ENCODE peak calls at places on chromosomes 6 and 20, in eight cellular contexts. C is ovary, T is MM.1S, S is kidney, E is ascending aorta, W is A549, Y is left ventricle myocardium inferior, X is pancreas. J is an unnamed sample. For H3K4me1, the result is how much of the 10 kb centered on the place peaks cover.

GRCh38 chr6:137792160-137793033 is 74.7 kb upstream of the TNFAIP3 start:
- DNase-seq in C (no peak), X (no peak), S (no peak), T (no peak), Y (no peak), E (no peak), W (no peak), J (no peak)

GRCh38 chr6:154232013-154232920 is 124.3 kb downstream of the IPCEF1 start:
- DNase-seq in C (no peak), S (no peak), E (no peak), W (no peak), X (no peak), T (no peak), Y (no peak), J (no peak)

GRCh38 chr6:74534485-74535211 is 671.2 kb downstream of the COL12A1 start:
- DNase-seq in S (no peak), W (peak), X (peak), Y (no peak), C (no peak), T (no peak), E (no peak), J (no peak)

GRCh38 chr6:13808806-13809205 is 5.6 kb downstream of the MCUR1 start:
- DNase-seq in W (no peak), X (no peak), E (no peak), C (no peak), S (no peak), Y (no peak), T (no peak), J (no peak)

GRCh38 chr6:156776841-156777576 is at the start of gene ARID1B:
- DNase-seq in X (peak), E (no peak), Y (peak), S (peak), T (peak), C (peak), W (peak), J (peak)

GRCh38 chr20:62739581-62740285 is 31.1 kb downstream of the NTSR1 start:
- DNase-seq in C (no peak), E (no peak), T (no peak), Y (peak), S (peak), X (no peak), W (no peak), J (no peak)

GRCh38 chr6:158593670-158594069 is 33.8 kb downstream of the TMEM181 start:
- DNase-seq in T (no peak), W (no peak), E (no peak), Y (no peak), C (no peak), X (no peak), S (no peak), J (no peak)

GRCh38 chr6:900716-901605 is 208.0 kb upstream of the EXOC2 start:
- DNase-seq in W (no peak), C (no peak), Y (no peak), E (no peak), S (no peak), X (peak), T (no peak), J (no peak)

GRCh38 chr6:97689078-97689754 is 406.2 kb upstream of the MMS22L start:
- DNase-seq in W (no peak), S (no peak), Y (no peak), C (no peak), E (no peak), X (no peak), T (no peak), J (no peak)

GRCh38 chr6:78500299-78501089 is 366.9 kb upstream of the IRAK1BP1 start:
- DNase-seq in S (no peak), T (no peak), W (no peak), E (no peak), X (no peak), Y (no peak), C (no peak), J (no peak)

GRCh38 chr6:116005508-116005855 is 55.2 kb downstream of the FRK start:
- DNase-seq in T (no peak), X (no peak), W (no peak), Y (no peak), S (no peak), C (no peak), E (no peak), J (no peak)

GRCh38 chr6:121765060-121765459 is 329.6 kb downstream of the GJA1 start:
- DNase-seq in T (no peak), X (no peak), W (no peak), E (no peak), S (no peak), C (no peak), Y (no peak), J (no peak)

GRCh38 chr6:42704251-42704936 is 18.0 kb downstream of the PRPH2 start:
- DNase-seq in W (no peak), E (no peak), T (no peak), C (peak), X (peak), S (peak), Y (no peak), J (no peak)

GRCh38 chr20:24493661-24494459 is 24.4 kb downstream of the SYNDIG1 start:
- DNase-seq in S (no peak), Y (no peak), W (no peak), C (no peak), E (no peak), T (no peak), X (no peak), J (no peak)

GRCh38 chr20:51862796-51863195 is 60.5 kb upstream of the SALL4 start:
- DNase-seq in X (no peak), T (no peak), C (no peak), E (no peak), Y (no peak), W (no peak), S (no peak), J (no peak)

GRCh38 chr6:38137609-38138008 is 318.1 kb downstream of the ZFAND3 start:
- DNase-seq in S (no peak), W (no peak), Y (no peak), C (no peak), E (no peak), T (no peak), X (no peak), J (no peak)

GRCh38 chr20:34891166-34892062 is 15.0 kb downstream of the ACSS2 start:
- DNase-seq in C (no peak), E (no peak), X (no peak), W (no peak), S (no peak), T (no peak), Y (no peak), J (no peak)

GRCh38 chr6:154080434-154081189 is 41.6 kb downstream of the OPRM1 start:
- DNase-seq in W (no peak), S (no peak), Y (no peak), E (no peak), T (no peak), C (no peak), X (no peak), J (no peak)

GRCh38 chr6:130615816-130616215 is 211.4 kb upstream of the SMLR1 start:
- DNase-seq in Y (no peak), S (no peak), W (no peak), T (no peak), C (no peak), X (no peak), E (no peak), J (no peak)

GRCh38 chr6:156916108-156916801 is 139.1 kb downstream of the ARID1B start:
- DNase-seq in T (peak), W (no peak), Y (no peak), S (no peak), C (no peak), E (no peak), X (no peak), J (no peak)

GRCh38 chr6:33278392-33278741 is 1.4 kb downstream of the B3GALT4 start:
- DNase-seq in E (no peak), X (no peak), W (no peak), T (no peak), S (no peak), C (no peak), Y (no peak), J (no peak)
- H3K4me1 ChIP-seq in E (under half), X (under half), W (under half), T (under half), S (under half), C (under half), Y (half or more), J (under half)

DNA sequence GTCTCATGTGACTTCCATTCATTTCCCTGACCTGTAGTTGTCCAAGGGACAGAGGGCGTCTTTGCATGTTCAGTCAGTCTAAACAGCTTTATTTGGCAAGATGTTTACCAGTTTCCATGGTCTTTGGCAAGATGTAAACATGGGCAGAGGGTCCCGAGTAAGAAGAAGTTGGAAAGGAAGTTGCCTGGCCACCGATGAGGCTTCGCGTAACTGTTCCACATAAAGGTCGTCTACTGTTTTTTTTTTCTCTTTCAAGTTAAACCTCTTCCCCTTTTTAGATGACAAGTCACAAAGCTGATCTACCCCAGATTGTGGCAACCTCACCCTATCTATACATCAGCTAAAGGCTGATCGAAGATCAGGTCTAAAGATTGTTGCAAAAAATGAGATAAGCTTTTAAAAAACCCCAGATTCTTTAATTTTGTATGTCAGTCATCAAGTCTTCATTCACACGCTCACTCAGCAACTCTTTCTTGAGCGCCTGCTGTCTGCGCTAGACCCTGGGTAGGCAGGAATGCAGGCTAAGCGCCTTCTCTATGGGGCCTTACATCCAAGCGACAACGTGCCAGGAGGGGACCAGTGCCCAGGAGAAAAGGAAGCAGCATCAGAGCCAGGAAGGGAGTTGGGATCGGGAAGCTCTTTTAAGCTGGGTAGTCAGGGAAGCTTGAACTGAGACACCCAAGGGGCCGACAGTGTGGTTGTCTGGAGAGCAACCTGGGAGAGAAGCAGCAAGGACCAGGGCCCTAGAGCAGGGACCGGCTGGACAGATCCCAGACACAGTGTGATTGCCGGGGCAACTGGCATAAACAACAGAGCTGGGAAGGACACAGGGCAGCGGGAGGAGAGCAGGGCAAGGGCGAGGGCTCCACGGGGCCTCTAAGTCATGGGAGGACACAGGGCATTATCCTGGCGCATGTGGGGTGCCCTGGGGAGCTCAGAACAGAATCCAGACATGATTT is 31.5 kb upstream of the CCR6 start:
- DNase-seq in W (no peak), E (no peak), Y (no peak), S (no peak), T (no peak), X (no peak), C (no peak), J (no peak)
- H3K4me1 ChIP-seq in W (under half), E (under half), Y (under half), S (under half), T (under half), X (under half), C (under half), J (under half)

GRCh38 chr6:112221561-112221960 is 32.8 kb downstream of the LAMA4 start:
- DNase-seq in Y (no peak), C (no peak), X (no peak), E (no peak), S (no peak), T (no peak), W (no peak), J (no peak)
- H3K4me1 ChIP-seq in Y (half or more), C (under half), X (under half), E (under half), S (under half), T (under half), W (under half), J (under half)

GRCh38 chr6:8237668-8238067 is 135.3 kb upstream of the EEF1E1 start:
- DNase-seq in S (no peak), T (no peak), C (no peak), W (no peak), Y (no peak), E (no peak), X (no peak), J (no peak)

GRCh38 chr6:8234316-8234715 is 132.0 kb upstream of the EEF1E1 start:
- DNase-seq in E (no peak), T (no peak), X (no peak), S (no peak), Y (no peak), W (no peak), C (no peak), J (no peak)

GRCh38 chr6:8238772-8239683 is 136.7 kb upstream of the EEF1E1 start:
- DNase-seq in W (no peak), E (no peak), C (no peak), X (no peak), Y (no peak), T (no peak), S (no peak), J (no peak)

GRCh38 chr6:8240316-8240715 is 138.0 kb upstream of the EEF1E1 start:
- DNase-seq in S (no peak), Y (no peak), W (no peak), E (no peak), T (no peak), X (no peak), C (no peak), J (no peak)

DNA sequence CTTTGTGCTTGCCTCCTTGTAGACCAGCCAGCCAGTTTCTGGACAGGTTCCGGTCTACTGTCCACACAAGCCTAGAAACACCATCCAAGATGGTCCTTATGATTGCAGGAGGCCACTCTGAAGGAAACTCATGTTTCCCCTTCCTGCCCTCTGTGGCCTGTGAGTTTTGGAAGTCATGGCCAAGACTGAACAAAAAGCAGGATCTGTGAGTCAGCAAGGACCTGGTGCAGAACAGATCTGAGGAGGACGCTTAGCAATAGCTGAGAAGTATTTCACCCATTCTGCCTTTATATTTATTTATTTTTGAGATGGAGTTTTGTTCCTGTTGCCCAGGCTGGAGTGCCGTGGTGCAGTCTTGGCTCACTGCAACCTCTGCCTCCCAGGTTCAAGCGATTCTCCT is 134.6 kb upstream of the EEF1E1 start:
- DNase-seq in Y (no peak), E (no peak), T (no peak), W (no peak), S (no peak), C (no peak), X (no peak), J (no peak)
- H3K4me1 ChIP-seq in Y (under half), E (under half), T (under half), W (under half), S (under half), C (under half), X (under half), J (under half)

GRCh38 chr20:6703047-6703446 is 64.4 kb upstream of the BMP2 start:
- DNase-seq in W (no peak), T (no peak), X (no peak), C (no peak), Y (no peak), E (no peak), S (no peak), J (no peak)
- H3K4me1 ChIP-seq in W (under half), T (under half), X (under half), C (under half), Y (under half), E (under half), S (under half), J (under half)

DNA sequence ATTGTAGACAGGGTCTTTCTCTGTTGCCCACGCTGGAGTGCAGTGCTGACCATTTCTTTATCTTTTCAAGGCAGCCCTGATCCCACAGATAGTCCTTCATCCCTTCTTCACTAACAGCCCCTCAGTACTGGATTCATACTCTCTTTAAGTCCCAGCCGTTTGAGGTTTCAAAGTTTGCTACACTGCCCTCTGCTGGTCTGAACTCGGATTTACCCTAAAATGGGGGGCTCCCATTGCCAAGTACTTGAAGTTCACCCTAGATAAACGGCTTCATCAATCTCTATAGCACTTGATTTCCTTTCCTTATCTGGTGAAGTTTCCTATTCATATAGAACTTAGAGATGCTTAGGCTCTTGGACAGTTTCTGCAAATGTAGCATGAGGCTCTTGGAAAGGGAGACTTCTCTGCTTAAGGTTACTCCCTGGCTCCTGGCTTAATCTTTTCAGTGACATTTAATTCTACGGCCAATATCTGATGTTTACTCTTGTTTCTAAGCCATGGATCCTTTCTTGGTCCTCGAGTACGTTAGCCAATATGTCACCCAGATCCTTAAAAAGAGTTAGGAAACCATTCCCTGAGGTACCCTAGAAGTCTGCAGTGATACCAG is 21.4 kb upstream of the PREP start:
- DNase-seq in X (peak), E (no peak), T (peak), W (peak), Y (no peak), C (peak), S (no peak), J (no peak)
- H3K4me1 ChIP-seq in X (under half), E (under half), T (under half), W (under half), Y (under half), C (under half), S (under half), J (under half)

GRCh38 chr6:2528156-2528555 is 222.6 kb downstream of the MYLK4 start:
- DNase-seq in X (no peak), T (no peak), Y (no peak), S (no peak), W (no peak), C (no peak), E (no peak), J (no peak)

GRCh38 chr6:2534406-2535139 is 216.1 kb downstream of the MYLK4 start:
- DNase-seq in Y (no peak), T (no peak), X (no peak), C (no peak), W (no peak), S (no peak), E (no peak), J (no peak)

GRCh38 chr6:2529217-2529719 is 221.5 kb downstream of the MYLK4 start:
- DNase-seq in X (no peak), T (no peak), S (no peak), E (no peak), C (no peak), W (no peak), Y (no peak), J (no peak)

GRCh38 chr6:2535492-2535891 is 215.2 kb downstream of the MYLK4 start:
- DNase-seq in E (no peak), S (no peak), C (no peak), X (no peak), W (no peak), Y (no peak), T (no peak), J (no peak)

DNA sequence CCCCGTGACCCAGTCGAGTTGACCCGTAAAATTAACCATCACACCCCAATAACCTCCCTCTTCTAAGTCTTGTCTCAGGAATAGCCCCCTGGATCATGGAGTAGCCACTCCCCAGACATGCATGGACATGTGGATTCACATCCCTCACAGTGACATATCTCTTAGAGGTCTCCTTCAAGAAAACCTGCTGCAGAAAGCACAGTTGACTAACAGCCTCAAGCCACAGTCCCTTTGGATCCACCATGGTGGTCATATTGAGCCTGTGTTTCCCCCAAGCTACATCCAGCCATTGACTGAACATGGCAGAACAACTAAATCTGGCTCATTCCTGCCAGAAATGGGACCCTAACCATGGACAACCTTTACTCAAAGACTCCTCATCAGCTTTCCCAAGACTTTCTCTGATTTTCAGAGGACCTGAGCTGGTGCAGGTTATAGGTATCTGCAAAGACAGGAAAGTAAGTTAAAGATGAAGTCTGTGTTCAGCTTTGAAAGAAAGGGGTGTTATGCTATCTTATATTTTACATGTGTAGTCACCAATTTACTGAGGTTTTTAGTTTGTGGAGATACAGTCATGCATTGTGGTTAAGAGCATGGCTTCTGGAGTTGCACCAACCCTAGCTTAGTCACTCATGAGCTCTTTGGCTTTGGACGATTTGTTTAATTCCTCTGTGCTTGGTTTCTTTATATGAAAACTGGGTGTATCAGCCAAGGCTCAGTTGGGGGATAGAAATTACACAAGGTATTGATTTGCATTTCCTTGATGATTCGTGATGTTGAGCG is 219.1 kb downstream of the MYLK4 start:
- DNase-seq in C (no peak), S (no peak), Y (no peak), E (no peak), W (no peak), X (no peak), T (no peak), J (no peak)
- H3K4me1 ChIP-seq in C (under half), S (under half), Y (under half), E (under half), W (under half), X (under half), T (under half), J (under half)

DNA sequence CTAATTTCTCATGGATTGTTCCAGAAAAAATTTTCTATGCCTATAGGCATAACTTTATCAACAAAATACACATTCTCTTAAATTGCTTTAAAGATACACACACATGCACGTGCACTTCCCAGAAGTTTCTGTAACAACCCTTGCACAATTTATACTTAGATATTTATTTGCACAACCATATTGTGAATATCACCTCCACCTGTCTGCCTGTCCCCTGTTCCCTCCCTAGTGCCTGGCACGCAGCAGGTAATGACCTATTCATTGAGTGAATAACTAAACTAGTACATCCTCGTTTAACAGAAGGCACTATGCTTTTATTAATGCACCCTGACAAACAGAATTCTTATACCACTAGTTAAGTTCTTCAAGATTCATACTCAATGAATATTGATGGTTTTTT is 198.9 kb downstream of the BCAS1 start:
- DNase-seq in E (no peak), C (no peak), S (no peak), Y (no peak), W (no peak), X (no peak), T (no peak), J (no peak)
- H3K4me1 ChIP-seq in E (under half), C (under half), S (under half), Y (under half), W (half or more), X (under half), T (under half), J (under half)